ENCODE peak calls at places on chromosomes 3 and 15, in six cellular contexts. Z is uterus, F is spleen, O is stomach, X is tibial nerve, D is sigmoid colon. B is an unnamed sample.

GRCh38 chr3:119211193-119211592 is 29.5 kb downstream of the B4GALT4 start:
- DNase-seq in O (no peak), D (no peak), Z (no peak), F (no peak), X (no peak), B (no peak)

GRCh38 chr3:152428577-152428976 is 159.8 kb downstream of the MBNL1 start:
- DNase-seq in O (no peak), D (no peak), X (no peak), F (no peak), Z (no peak), B (no peak)

GRCh38 chr3:126431103-126431534 is 36.4 kb downstream of the CFAP100 start:
- DNase-seq in D (no peak), X (no peak), Z (no peak), O (peak), F (peak), B (no peak)

GRCh38 chr15:52257734-52258062 is 37.9 kb downstream of the MYO5C start:
- DNase-seq in F (no peak), Z (no peak), D (no peak), X (no peak), O (no peak), B (no peak)

GRCh38 chr3:101134331-101134730 is 141.1 kb upstream of the ABI3BP start:
- DNase-seq in D (no peak), Z (no peak), O (no peak), X (no peak), F (no peak), B (no peak)

GRCh38 chr3:184361932-184362667 is 590 bp downstream of the POLR2H start:
- DNase-seq in X (peak), F (peak), O (peak), D (peak), Z (no peak), B (no peak)

GRCh38 chr15:78358114-78358513 is 18.0 kb downstream of the CRABP1 start:
- DNase-seq in Z (no peak), D (no peak), O (no peak), X (no peak), F (no peak), B (no peak)

GRCh38 chr15:74308643-74308945 is 58.9 kb downstream of the CYP11A1 start:
- DNase-seq in D (no peak), Z (no peak), X (no peak), F (no peak), O (no peak), B (no peak)

GRCh38 chr15:87401986-87402385 is 854.6 kb downstream of the NTRK3 start:
- DNase-seq in F (no peak), X (no peak), O (no peak), D (no peak), Z (no peak), B (no peak)

GRCh38 chr3:16085884-16086608 is 88.4 kb upstream of the GALNT15 start:
- DNase-seq in Z (peak), X (peak), O (no peak), D (peak), F (no peak), B (peak)

GRCh38 chr3:197372076-197372661 is 73.8 kb upstream of the DLG1 start:
- DNase-seq in Z (no peak), D (peak), X (no peak), F (peak), O (peak), B (peak)

GRCh38 chr3:72797773-72798543 is 50.3 kb downstream of the SHQ1 start:
- DNase-seq in D (no peak), Z (no peak), F (no peak), X (no peak), O (peak), B (no peak)

GRCh38 chr3:94317054-94317453 is 254.2 kb downstream of the NSUN3 start:
- DNase-seq in X (no peak), Z (no peak), O (no peak), F (no peak), D (no peak), B (no peak)

GRCh38 chr3:73733796-73734195 is 109.1 kb upstream of the PDZRN3 start:
- DNase-seq in D (no peak), F (no peak), Z (no peak), X (no peak), O (no peak), B (no peak)

GRCh38 chr3:113663761-113664160 is 32.7 kb downstream of the USF3 start:
- DNase-seq in X (no peak), F (no peak), Z (no peak), O (no peak), D (no peak), B (no peak)

GRCh38 chr15:67914537-67915373 is 74.9 kb upstream of the RNU6-1 start:
- DNase-seq in O (peak), Z (peak), F (no peak), X (peak), D (peak), B (peak)

GRCh38 chr3:145017959-145018358 is 1046.3 kb downstream of the DIPK2A start:
- DNase-seq in D (no peak), O (no peak), F (no peak), Z (no peak), X (no peak), B (no peak)

GRCh38 chr3:173275740-173276139 is 121.8 kb upstream of the NLGN1 start:
- DNase-seq in D (no peak), O (no peak), X (no peak), F (no peak), Z (no peak), B (no peak)

GRCh38 chr3:122247825-122248185 is 64.3 kb downstream of the CASR start:
- DNase-seq in D (no peak), X (no peak), Z (no peak), O (no peak), F (peak), B (no peak)

GRCh38 chr3:134797816-134798451 is 2.9 kb downstream of the EPHB1 start:
- DNase-seq in F (no peak), Z (no peak), O (no peak), X (no peak), D (no peak), B (no peak)
- H3K27ac ChIP-seq in F (no peak), Z (no peak), O (no peak), X (no peak), D (peak), B (no peak)

DNA sequence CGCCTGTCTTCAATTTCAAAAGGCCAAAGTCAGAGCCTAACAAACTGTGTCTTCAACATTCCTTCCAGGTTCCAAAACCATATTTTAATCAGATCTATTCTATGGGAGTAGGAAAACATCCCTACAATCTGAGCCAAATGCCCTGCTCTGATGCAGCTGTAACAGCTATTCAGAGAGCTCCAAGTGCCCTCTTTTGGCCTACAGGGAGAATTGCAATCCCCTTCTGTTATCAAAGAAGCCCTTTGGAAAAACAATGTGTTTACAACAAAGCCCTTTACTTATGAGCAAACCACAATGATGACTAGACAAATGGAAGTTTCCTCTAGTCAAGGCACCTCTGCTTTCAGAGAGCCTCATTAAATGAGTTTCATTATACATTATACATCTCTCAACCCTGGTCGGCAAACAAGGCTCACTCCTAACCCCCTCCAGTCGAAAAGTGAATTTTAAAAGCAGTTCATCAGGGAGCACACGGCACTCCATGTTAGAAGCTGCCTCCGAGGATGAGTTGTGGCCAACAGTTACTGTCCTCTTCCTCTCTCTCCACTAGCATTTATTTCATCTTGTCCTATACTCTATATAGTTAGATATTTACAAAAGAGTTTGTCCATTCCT is 42.6 kb upstream of the TMCO5A start:
- DNase-seq in Z (no peak), D (no peak), O (no peak), X (no peak), F (no peak), B (no peak)
- TF ChIP-seq CTCF in Z (peak), D (no peak), O (no peak), X (peak), F (peak), B (no peak)

DNA sequence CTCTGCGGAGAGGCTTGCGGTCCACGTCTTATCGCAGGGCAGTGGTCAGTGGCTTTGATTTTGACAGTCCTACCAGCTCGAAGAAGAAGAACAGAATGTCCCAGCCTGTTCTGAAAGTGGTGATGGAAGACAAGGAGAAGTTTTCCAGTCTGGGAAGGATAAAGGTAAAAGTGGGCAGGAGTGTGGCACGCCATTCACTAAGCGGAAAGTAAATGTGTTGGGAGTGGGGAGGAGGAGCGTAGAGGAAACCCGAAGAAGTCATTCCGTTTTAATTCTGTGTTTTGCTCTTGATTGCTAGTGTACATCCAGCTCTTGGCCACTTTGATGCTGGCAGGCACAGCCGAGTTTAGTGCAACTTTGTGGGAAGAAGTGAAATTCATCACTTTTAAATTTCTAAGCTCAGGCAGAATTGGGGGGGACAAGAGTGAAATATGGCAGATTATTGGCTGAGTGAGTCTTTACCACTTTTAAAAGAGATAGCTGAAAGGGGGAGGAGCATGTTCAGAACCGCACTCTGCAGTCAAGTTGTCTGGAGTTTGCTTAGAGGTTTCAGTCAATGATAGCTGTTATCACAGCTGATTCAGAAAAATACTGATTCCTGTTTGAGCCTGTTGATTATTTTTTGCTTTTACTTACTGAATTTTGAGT is 1.8 kb downstream of the ARHGEF26 start:
- DNase-seq in X (no peak), Z (no peak), O (no peak), D (no peak), F (no peak), B (no peak)
- TF ChIP-seq POLR2A in X (no peak), Z (no peak), O (no peak), D (no peak), F (no peak), B (no peak)

GRCh38 chr15:32649336-32649735 is 7.8 kb downstream of the SCG5 start:
- DNase-seq in X (no peak), F (no peak), D (no peak), O (no peak), Z (no peak), B (no peak)

GRCh38 chr15:32641517-32642059 is at the start of gene SCG5:
- DNase-seq in F (no peak), O (no peak), X (no peak), D (no peak), Z (no peak), B (no peak)

GRCh38 chr15:32643907-32644445 is 2.5 kb downstream of the SCG5 start:
- DNase-seq in O (no peak), F (no peak), X (no peak), Z (no peak), D (no peak), B (no peak)

GRCh38 chr15:32642667-32643425 is 1.3 kb downstream of the SCG5 start:
- DNase-seq in X (no peak), Z (no peak), F (no peak), O (no peak), D (no peak), B (no peak)

GRCh38 chr15:32646304-32646703 is 4.8 kb downstream of the SCG5 start:
- DNase-seq in Z (no peak), X (no peak), F (no peak), D (no peak), O (no peak), B (no peak)
- H3K27ac ChIP-seq in Z (no peak), X (no peak), F (no peak), D (no peak), O (no peak), B (no peak)

GRCh38 chr15:75782926-75783325 is 60.3 kb upstream of the UBE2Q2 start:
- DNase-seq in F (no peak), X (no peak), O (no peak), D (no peak), Z (no peak), B (no peak)

GRCh38 chr15:75786564-75786925 is 56.7 kb upstream of the UBE2Q2 start:
- DNase-seq in Z (no peak), X (no peak), O (no peak), D (peak), F (no peak), B (no peak)

GRCh38 chr15:75790631-75791336 is 52.5 kb upstream of the UBE2Q2 start:
- DNase-seq in O (no peak), X (no peak), F (no peak), Z (no peak), D (no peak), B (no peak)

GRCh38 chr15:75791337-75791713 is 51.9 kb upstream of the UBE2Q2 start:
- DNase-seq in O (no peak), Z (no peak), D (no peak), F (peak), X (no peak), B (no peak)

GRCh38 chr15:75785771-75786563 is 57.3 kb upstream of the UBE2Q2 start:
- DNase-seq in Z (no peak), O (no peak), F (no peak), D (peak), X (no peak), B (no peak)
- TF ChIP-seq CTCF in Z (no peak), O (no peak), F (no peak), D (no peak), X (no peak), B (no peak)

GRCh38 chr3:14289590-14290453 is 111.2 kb downstream of the LSM3 start:
- DNase-seq in Z (peak), X (no peak), F (no peak), D (no peak), O (no peak), B (peak)
- TF ChIP-seq POLR2A in Z (no peak), X (no peak), F (no peak), D (no peak), O (no peak), B (no peak)

GRCh38 chr15:62301993-62302665 is 137.0 kb upstream of the C2CD4B start:
- DNase-seq in O (no peak), Z (no peak), X (no peak), D (no peak), F (no peak), B (no peak)
- H3K27ac ChIP-seq in O (no peak), Z (no peak), X (no peak), D (no peak), F (no peak), B (no peak)

DNA sequence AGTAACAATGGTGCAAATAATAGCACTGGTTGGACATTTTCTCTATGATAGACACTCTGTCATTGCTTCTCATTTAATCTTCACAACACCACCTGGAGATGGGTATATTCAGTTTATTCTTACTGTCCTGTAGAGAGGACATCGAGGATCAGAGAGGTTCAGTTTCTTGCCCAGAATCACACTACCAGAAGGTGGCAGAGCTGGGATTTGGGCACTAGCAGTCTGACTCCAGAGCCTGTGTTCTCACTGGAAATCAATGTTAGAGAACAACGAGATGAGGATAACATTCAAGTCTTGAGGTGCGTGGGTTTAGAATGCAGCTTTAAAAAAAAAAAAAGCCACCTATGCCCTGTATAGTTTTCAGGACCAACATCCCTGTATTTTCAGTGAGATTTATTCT is 127.8 kb downstream of the SYNPR start:
- DNase-seq in O (no peak), D (no peak), Z (no peak), F (no peak), X (no peak), B (no peak)
- TF ChIP-seq CTCF in O (no peak), D (no peak), Z (no peak), F (no peak), X (no peak), B (no peak)